ENCODE peak calls at places on chromosomes 7 and 10, in seven cellular contexts. R is GM12878, K is GM12892, G is HepG2, M is SK-N-SH, U is H1, T is K562. X is an unnamed sample.

GRCh38 chr7:121634356-121634755 is 238.2 kb upstream of the FAM3C start:
- DNase-seq in R (no peak), K (no peak), G (no peak), M (no peak), U (no peak), T (no peak), X (no peak)

GRCh38 chr7:47635091-47636090 is 53.5 kb upstream of the TNS3 start:
- DNase-seq in R (no peak), K (no peak), G (peak; percentile 57), M (peak; percentile 66), U (peak; percentile 68), T (no peak), X (no peak)

GRCh38 chr10:14296081-14296709 is 34.5 kb downstream of the FRMD4A start:
- DNase-seq in R (no peak), K (no peak), G (no peak), M (peak; percentile 12), U (no peak), T (no peak), X (no peak)

GRCh38 chr10:48509974-48510692 is 94.7 kb downstream of the ARHGAP22 start:
- DNase-seq in R (no peak), K (no peak), G (peak; percentile 20), M (no peak), U (peak; percentile 49), T (peak; percentile 56), X (no peak)

GRCh38 chr10:32327364-32327691 is 19.6 kb downstream of the EPC1 start:
- DNase-seq in R (no peak), K (no peak), G (no peak), M (no peak), U (no peak), T (no peak), X (no peak)

GRCh38 chr7:74199551-74200355 is 10.1 kb upstream of the LAT2 start:
- DNase-seq in R (no peak), K (no peak), G (no peak), M (no peak), U (no peak), T (no peak), X (no peak)

GRCh38 chr10:43576580-43576979 is 2.2 kb upstream of the ZNF239 start:
- DNase-seq in R (no peak), K (no peak), G (no peak), M (no peak), U (no peak), T (no peak), X (no peak)

GRCh38 chr7:127251458-127252379 is 1.0 kb downstream of the GRM8 start:
- DNase-seq in R (no peak), K (peak; percentile 37), G (no peak), M (peak; percentile 70), U (peak; percentile 65), T (no peak), X (peak; percentile 32)

GRCh38 chr7:22549667-22550513 is 49.9 kb upstream of the STEAP1B start:
- DNase-seq in R (no peak), K (no peak), G (peak; percentile 7), M (peak; percentile 73), U (peak; percentile 86), T (no peak), X (peak; percentile 31)

GRCh38 chr7:148815612-148816011 is 68.5 kb downstream of the EZH2 start:
- DNase-seq in R (no peak), K (no peak), G (no peak), M (no peak), U (no peak), T (no peak), X (no peak)

GRCh38 chr7:94396044-94396443 is 1.3 kb downstream of the COL1A2 start:
- DNase-seq in R (no peak), K (no peak), G (no peak), M (no peak), U (no peak), T (peak; percentile 50), X (no peak)

GRCh38 chr7:131747625-131748024 is 191.2 kb upstream of the PODXL start:
- DNase-seq in R (no peak), K (no peak), G (no peak), M (no peak), U (no peak), T (no peak), X (no peak)

GRCh38 chr7:108097703-108098102 is 32.5 kb downstream of the LAMB4 start:
- DNase-seq in R (no peak), K (no peak), G (peak; percentile 20), M (peak; percentile 59), U (no peak), T (peak; percentile 64), X (no peak)

GRCh38 chr10:24518981-24519597 is 204.6 kb downstream of the ARHGAP21 start:
- DNase-seq in R (no peak), K (peak; percentile 31), G (peak; percentile 53), M (peak; percentile 76), U (peak; percentile 79), T (peak; percentile 67), X (peak; percentile 23)

GRCh38 chr10:132528064-132528800 is 9.4 kb upstream of the INPP5A start:
- DNase-seq in R (no peak), K (no peak), G (no peak), M (no peak), U (no peak), T (no peak), X (no peak)
- TF ChIP-seq TAF1 in R (no peak), K (no peak), G (no peak), M (no peak), U (no peak), T (no peak), X (no peak)

DNA sequence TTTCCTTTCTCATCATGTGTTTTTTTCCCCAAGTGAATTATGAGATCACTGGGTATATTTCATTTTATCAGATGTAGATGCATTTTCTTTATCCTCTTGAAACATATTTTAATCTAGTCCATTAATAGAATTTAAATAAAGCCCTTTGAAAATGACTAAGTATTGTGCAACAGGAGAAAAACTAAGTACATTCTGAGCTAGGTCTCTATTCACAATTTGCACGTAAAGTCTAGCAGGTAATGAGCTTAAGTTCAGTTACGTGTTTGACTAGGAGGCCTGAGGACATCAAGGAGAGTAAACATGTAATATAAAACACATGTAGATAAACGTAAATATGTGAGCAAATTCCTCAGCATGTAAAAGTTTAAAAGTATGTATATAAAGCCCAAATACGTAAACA is 644.6 kb upstream of the IGFBP3 start:
- DNase-seq in R (no peak), K (no peak), G (no peak), M (no peak), U (no peak), T (no peak), X (no peak)
- TF ChIP-seq TAF1 in R (no peak), K (no peak), G (no peak), M (no peak), U (no peak), T (no peak), X (no peak)

GRCh38 chr10:97573021-97573420 is 442 bp downstream of the ANKRD2 start:
- DNase-seq in R (no peak), K (no peak), G (no peak), M (no peak), U (no peak), T (no peak), X (no peak)
- TF ChIP-seq TAF1 in R (no peak), K (no peak), G (no peak), M (no peak), U (no peak), T (no peak), X (no peak)

GRCh38 chr10:96764345-96764744 is 44.0 kb upstream of the PIK3AP1 start:
- DNase-seq in R (no peak), K (no peak), G (no peak), M (no peak), U (no peak), T (peak; percentile 9), X (no peak)

GRCh38 chr10:96770987-96771386 is 50.7 kb upstream of the PIK3AP1 start:
- DNase-seq in R (no peak), K (no peak), G (no peak), M (no peak), U (no peak), T (no peak), X (no peak)

GRCh38 chr10:96767611-96768010 is 47.3 kb upstream of the PIK3AP1 start:
- DNase-seq in R (no peak), K (no peak), G (no peak), M (no peak), U (no peak), T (no peak), X (no peak)

GRCh38 chr10:96768136-96768535 is 47.8 kb upstream of the PIK3AP1 start:
- DNase-seq in R (no peak), K (no peak), G (no peak), M (no peak), U (no peak), T (no peak), X (no peak)

DNA sequence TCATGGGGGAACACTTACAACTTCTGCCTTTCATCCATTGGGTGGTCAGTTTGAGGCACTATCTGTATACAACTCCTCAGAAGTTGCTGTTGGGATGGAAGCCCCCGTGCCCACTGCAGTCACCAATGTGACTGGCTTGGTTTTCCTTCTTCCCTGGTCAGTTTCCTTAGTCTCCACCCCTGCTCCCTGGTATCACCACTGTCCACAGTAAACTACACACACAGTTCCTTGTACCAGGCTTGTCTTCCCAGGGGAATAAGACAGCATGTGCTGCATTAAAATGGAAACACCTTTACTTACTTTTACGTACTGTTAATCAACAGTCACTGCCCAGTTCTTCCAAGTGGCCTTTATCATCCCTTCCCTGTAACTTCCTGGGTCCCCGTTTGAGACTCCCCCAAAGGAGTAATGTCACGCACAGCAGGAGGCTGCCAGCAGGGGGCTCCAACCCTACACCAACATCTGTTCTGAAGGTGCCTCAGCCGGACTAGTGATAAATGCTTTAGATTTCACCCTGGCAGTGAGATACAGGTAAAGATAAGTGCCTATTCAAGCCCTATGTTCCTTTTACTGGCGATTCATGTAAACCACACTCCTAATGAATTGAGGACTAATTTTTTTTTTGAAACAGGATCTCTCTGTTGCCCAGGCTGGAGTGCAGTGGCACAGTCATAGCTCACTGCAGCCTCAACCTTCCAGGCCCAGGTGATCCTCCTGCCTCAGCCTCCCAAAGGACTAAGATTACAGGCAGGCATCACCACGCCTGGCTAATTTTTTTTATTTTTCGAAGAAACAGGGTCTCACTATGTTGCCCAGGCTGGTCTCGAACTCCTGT is 45.3 kb upstream of the PIK3AP1 start:
- DNase-seq in R (no peak), K (no peak), G (peak; percentile 62), M (peak; percentile 78), U (peak; percentile 62), T (peak; percentile 53), X (no peak)
- TF ChIP-seq TAF1 in R (no peak), K (no peak), G (no peak), M (no peak), U (no peak), T (no peak), X (no peak)

GRCh38 chr7:82109288-82109687 is 334.3 kb downstream of the CACNA2D1 start:
- DNase-seq in R (no peak), K (no peak), G (no peak), M (no peak), U (no peak), T (no peak), X (no peak)

GRCh38 chr7:82110146-82110823 is 333.3 kb downstream of the CACNA2D1 start:
- DNase-seq in R (no peak), K (no peak), G (no peak), M (no peak), U (no peak), T (no peak), X (no peak)

GRCh38 chr7:82105463-82105862 is 335.6 kb upstream of the HGF start:
- DNase-seq in R (no peak), K (no peak), G (no peak), M (no peak), U (no peak), T (no peak), X (no peak)
- TF ChIP-seq TAF1 in R (no peak), K (no peak), G (no peak), M (no peak), U (no peak), T (no peak), X (no peak)